ENCODE peak calls at places on chromosomes 13 and 19, in seven cellular contexts. One of them, this sample, is unnamed.

GRCh38 chr13:97911311-97912138 is 42.0 kb upstream of the IPO5 start:
- DNase-seq in IMR-90: peak
- DNase-seq in neuronal stem cell: no peak
- DNase-seq in H9: peak
- DNase-seq in mesenchymal stem cell: no peak
- DNase-seq in mesendoderm: peak
- DNase-seq in H1: peak
- DNase-seq in this sample: peak

GRCh38 chr13:97194473-97194872 is 27.7 kb upstream of the MBNL2 start:
- DNase-seq in IMR-90: peak
- DNase-seq in neuronal stem cell: no peak
- DNase-seq in H9: no peak
- DNase-seq in mesenchymal stem cell: no peak
- DNase-seq in mesendoderm: peak
- DNase-seq in H1: no peak
- DNase-seq in this sample: peak

GRCh38 chr13:79258489-79258888 is 147.6 kb downstream of the RBM26 start:
- DNase-seq in IMR-90: no peak
- DNase-seq in neuronal stem cell: no peak
- DNase-seq in H9: no peak
- DNase-seq in mesenchymal stem cell: no peak
- DNase-seq in mesendoderm: no peak
- DNase-seq in H1: no peak
- DNase-seq in this sample: peak

GRCh38 chr19:39497850-39498261 is 891 bp upstream of the DLL3 start:
- DNase-seq in IMR-90: peak
- DNase-seq in neuronal stem cell: peak
- DNase-seq in H9: peak
- DNase-seq in mesenchymal stem cell: peak
- DNase-seq in mesendoderm: peak
- DNase-seq in H1: peak
- DNase-seq in this sample: no peak

GRCh38 chr19:38142176-38143035 is 81.6 kb downstream of the DPF1 start:
- DNase-seq in IMR-90: peak
- DNase-seq in neuronal stem cell: peak
- DNase-seq in H9: peak
- DNase-seq in mesenchymal stem cell: peak
- DNase-seq in mesendoderm: peak
- DNase-seq in H1: peak
- DNase-seq in this sample: peak

GRCh38 chr13:110113284-110113764 is 193.6 kb downstream of the COL4A1 start:
- DNase-seq in IMR-90: peak
- DNase-seq in neuronal stem cell: no peak
- DNase-seq in H9: no peak
- DNase-seq in mesenchymal stem cell: peak
- DNase-seq in mesendoderm: no peak
- DNase-seq in H1: no peak
- DNase-seq in this sample: no peak

GRCh38 chr13:23020246-23020843 is 160.4 kb upstream of the SGCG start:
- DNase-seq in IMR-90: peak
- DNase-seq in neuronal stem cell: peak
- DNase-seq in H9: peak
- DNase-seq in mesenchymal stem cell: peak
- DNase-seq in mesendoderm: peak
- DNase-seq in H1: peak
- DNase-seq in this sample: peak

GRCh38 chr19:43700368-43701015 is 15.4 kb upstream of the IRGC start:
- DNase-seq in IMR-90: peak
- DNase-seq in neuronal stem cell: no peak
- DNase-seq in H9: no peak
- DNase-seq in mesenchymal stem cell: peak
- DNase-seq in mesendoderm: peak
- DNase-seq in H1: no peak
- DNase-seq in this sample: peak

GRCh38 chr19:30557212-30557611 is 185.0 kb downstream of the ZNF536 start:
- DNase-seq in IMR-90: no peak
- DNase-seq in neuronal stem cell: no peak
- DNase-seq in H9: no peak
- DNase-seq in mesenchymal stem cell: no peak
- DNase-seq in mesendoderm: no peak
- DNase-seq in H1: no peak
- DNase-seq in this sample: no peak

GRCh38 chr19:6736169-6736916 is 1.0 kb downstream of the GPR108 start:
- DNase-seq in IMR-90: peak
- DNase-seq in neuronal stem cell: peak
- DNase-seq in H9: peak
- DNase-seq in mesenchymal stem cell: peak
- DNase-seq in mesendoderm: peak
- DNase-seq in H1: peak
- DNase-seq in this sample: peak

GRCh38 chr13:34156841-34157365 is 339.0 kb downstream of the RFC3 start:
- DNase-seq in IMR-90: peak
- DNase-seq in neuronal stem cell: no peak
- DNase-seq in H9: peak
- DNase-seq in mesenchymal stem cell: peak
- DNase-seq in mesendoderm: peak
- DNase-seq in H1: no peak
- DNase-seq in this sample: peak

GRCh38 chr19:18795540-18795939 is 4.4 kb upstream of the COMP start:
- DNase-seq in IMR-90: no peak
- DNase-seq in neuronal stem cell: no peak
- DNase-seq in H9: peak
- DNase-seq in mesenchymal stem cell: no peak
- DNase-seq in mesendoderm: peak
- DNase-seq in H1: no peak
- DNase-seq in this sample: peak
- H2BK5ac ChIP-seq in IMR-90: no peak
- H2BK5ac ChIP-seq in neuronal stem cell: no peak
- H2BK5ac ChIP-seq in H9: no peak
- H2BK5ac ChIP-seq in mesenchymal stem cell: no peak
- H2BK5ac ChIP-seq in mesendoderm: no peak
- H2BK5ac ChIP-seq in H1: no peak
- H2BK5ac ChIP-seq in this sample: no peak

GRCh38 chr19:21604941-21605548 is 99.6 kb downstream of the ZNF429 start:
- DNase-seq in IMR-90: no peak
- DNase-seq in neuronal stem cell: no peak
- DNase-seq in H9: no peak
- DNase-seq in mesenchymal stem cell: no peak
- DNase-seq in mesendoderm: no peak
- DNase-seq in H1: no peak
- DNase-seq in this sample: no peak
- H3K9ac ChIP-seq in IMR-90: peak
- H3K9ac ChIP-seq in neuronal stem cell: no peak
- H3K9ac ChIP-seq in H9: no peak
- H3K9ac ChIP-seq in mesenchymal stem cell: peak
- H3K9ac ChIP-seq in mesendoderm: peak
- H3K9ac ChIP-seq in H1: no peak
- H3K9ac ChIP-seq in this sample: no peak

GRCh38 chr19:18999896-19000620 is 33.3 kb downstream of the SUGP2 start:
- DNase-seq in IMR-90: peak
- DNase-seq in neuronal stem cell: no peak
- DNase-seq in H9: no peak
- DNase-seq in mesenchymal stem cell: peak
- DNase-seq in mesendoderm: peak
- DNase-seq in H1: no peak
- DNase-seq in this sample: no peak
- H2BK5ac ChIP-seq in IMR-90: no peak
- H2BK5ac ChIP-seq in neuronal stem cell: no peak
- H2BK5ac ChIP-seq in H9: no peak
- H2BK5ac ChIP-seq in mesenchymal stem cell: no peak
- H2BK5ac ChIP-seq in mesendoderm: no peak
- H2BK5ac ChIP-seq in H1: no peak
- H2BK5ac ChIP-seq in this sample: no peak

GRCh38 chr19:27675771-27676170 is 1537.2 kb downstream of the UQCRFS1 start:
- DNase-seq in IMR-90: no peak
- DNase-seq in neuronal stem cell: no peak
- DNase-seq in H9: no peak
- DNase-seq in mesenchymal stem cell: no peak
- DNase-seq in mesendoderm: no peak
- DNase-seq in H1: no peak
- DNase-seq in this sample: no peak
- H3K9ac ChIP-seq in IMR-90: no peak
- H3K9ac ChIP-seq in neuronal stem cell: no peak
- H3K9ac ChIP-seq in H9: no peak
- H3K9ac ChIP-seq in mesenchymal stem cell: no peak
- H3K9ac ChIP-seq in mesendoderm: no peak
- H3K9ac ChIP-seq in H1: no peak
- H3K9ac ChIP-seq in this sample: no peak

GRCh38 chr19:11151181-11151580 is 4.4 kb downstream of the SPC24 start:
- DNase-seq in IMR-90: no peak
- DNase-seq in neuronal stem cell: no peak
- DNase-seq in H9: no peak
- DNase-seq in mesenchymal stem cell: no peak
- DNase-seq in mesendoderm: no peak
- DNase-seq in H1: no peak
- DNase-seq in this sample: no peak
- H2BK5ac ChIP-seq in IMR-90: peak
- H2BK5ac ChIP-seq in neuronal stem cell: no peak
- H2BK5ac ChIP-seq in H9: no peak
- H2BK5ac ChIP-seq in mesenchymal stem cell: peak
- H2BK5ac ChIP-seq in mesendoderm: no peak
- H2BK5ac ChIP-seq in H1: no peak
- H2BK5ac ChIP-seq in this sample: no peak

GRCh38 chr19:45103200-45103624 is 10.2 kb downstream of the PPP1R37 start:
- DNase-seq in IMR-90: no peak
- DNase-seq in neuronal stem cell: no peak
- DNase-seq in H9: no peak
- DNase-seq in mesenchymal stem cell: no peak
- DNase-seq in mesendoderm: no peak
- DNase-seq in H1: no peak
- DNase-seq in this sample: no peak
- H3K9ac ChIP-seq in IMR-90: peak
- H3K9ac ChIP-seq in neuronal stem cell: peak
- H3K9ac ChIP-seq in H9: no peak
- H3K9ac ChIP-seq in mesenchymal stem cell: peak
- H3K9ac ChIP-seq in mesendoderm: no peak
- H3K9ac ChIP-seq in H1: no peak
- H3K9ac ChIP-seq in this sample: no peak

GRCh38 chr13:84816567-84817133 is 934.4 kb upstream of the SLITRK1 start:
- DNase-seq in IMR-90: no peak
- DNase-seq in neuronal stem cell: no peak
- DNase-seq in H9: no peak
- DNase-seq in mesenchymal stem cell: no peak
- DNase-seq in mesendoderm: no peak
- DNase-seq in H1: no peak
- DNase-seq in this sample: no peak

GRCh38 chr13:84810781-84811180 is 928.5 kb upstream of the SLITRK1 start:
- DNase-seq in IMR-90: no peak
- DNase-seq in neuronal stem cell: no peak
- DNase-seq in H9: no peak
- DNase-seq in mesenchymal stem cell: no peak
- DNase-seq in mesendoderm: peak
- DNase-seq in H1: no peak
- DNase-seq in this sample: no peak

GRCh38 chr13:84812789-84813188 is 930.5 kb upstream of the SLITRK1 start:
- DNase-seq in IMR-90: no peak
- DNase-seq in neuronal stem cell: no peak
- DNase-seq in H9: no peak
- DNase-seq in mesenchymal stem cell: no peak
- DNase-seq in mesendoderm: no peak
- DNase-seq in H1: no peak
- DNase-seq in this sample: no peak

GRCh38 chr13:84812078-84812477 is 929.8 kb upstream of the SLITRK1 start:
- DNase-seq in IMR-90: no peak
- DNase-seq in neuronal stem cell: no peak
- DNase-seq in H9: no peak
- DNase-seq in mesenchymal stem cell: no peak
- DNase-seq in mesendoderm: peak
- DNase-seq in H1: no peak
- DNase-seq in this sample: no peak
- H2BK5ac ChIP-seq in IMR-90: no peak
- H2BK5ac ChIP-seq in neuronal stem cell: no peak
- H2BK5ac ChIP-seq in H9: no peak
- H2BK5ac ChIP-seq in mesenchymal stem cell: no peak
- H2BK5ac ChIP-seq in mesendoderm: no peak
- H2BK5ac ChIP-seq in H1: no peak
- H2BK5ac ChIP-seq in this sample: no peak